ENCODE peak calls at places on chromosomes 3 and 15, in nine cellular contexts. Q, T, O, J, F, I, D, Y and X are unnamed samples.

GRCh38 chr3:9679476-9680097 is 24.0 kb upstream of the CPNE9 start:
- DNase-seq in Q (no peak), D (no peak), J (no peak), O (no peak), I (no peak), T (no peak), F (no peak), Y (no peak), X (no peak)

GRCh38 chr3:72613871-72614270 is 234.4 kb downstream of the SHQ1 start:
- DNase-seq in D (no peak), Q (no peak), O (no peak), F (no peak), J (no peak), I (no peak), Y (no peak), T (no peak), X (no peak)

GRCh38 chr15:92468987-92469386 is 75.3 kb downstream of the ST8SIA2 start:
- DNase-seq in T (no peak), Y (no peak), I (no peak), F (no peak), O (no peak), D (no peak), Q (no peak), J (no peak), X (no peak)

GRCh38 chr3:127304121-127304744 is 16.4 kb upstream of the PRR20G start:
- DNase-seq in Y (no peak), I (no peak), F (no peak), D (no peak), T (no peak), Q (no peak), O (no peak), J (no peak), X (peak)

GRCh38 chr15:67883228-67883773 is 43.5 kb upstream of the RNU6-1 start:
- DNase-seq in J (no peak), T (no peak), Q (no peak), F (no peak), O (no peak), I (no peak), Y (no peak), D (no peak), X (no peak)

GRCh38 chr3:136836511-136837156 is 17.7 kb downstream of the SLC35G2 start:
- DNase-seq in D (no peak), J (no peak), I (no peak), Q (no peak), F (peak), O (no peak), T (no peak), Y (no peak), X (no peak)

GRCh38 chr3:164235239-164235728 is 843.0 kb downstream of the SI start:
- DNase-seq in T (no peak), O (no peak), D (no peak), J (no peak), I (no peak), Y (no peak), F (no peak), Q (no peak), X (no peak)

GRCh38 chr3:173397161-173398110 is at the start of gene NLGN1:
- DNase-seq in F (peak), D (peak), Q (no peak), T (no peak), O (no peak), I (peak), J (peak), Y (peak), X (peak)

GRCh38 chr15:68352401-68353062 is 75.0 kb downstream of the FEM1B start:
- DNase-seq in F (peak), Y (peak), Q (no peak), D (no peak), O (peak), T (no peak), J (no peak), I (peak), X (no peak)